ENCODE peak calls at places on chromosomes 11 and 22, in ten cellular contexts. Q, L, H, T, X, Y, J, S, F and W are unnamed samples.

GRCh38 chr11:64007629-64008282 is 21.5 kb downstream of the OTUB1 start:
- DNase-seq in Q (no peak), L (peak), H (no peak), T (no peak), X (no peak), Y (no peak), J (no peak), S (no peak), F (no peak), W (peak)

GRCh38 chr22:22099833-22100812 is 117.5 kb upstream of the TOP3B start:
- DNase-seq in Q (no peak), L (no peak), H (no peak), T (no peak), X (no peak), Y (peak), J (no peak), S (peak), F (no peak), W (no peak)

GRCh38 chr11:102497061-102497460 is 33.5 kb downstream of the MMP7 start:
- DNase-seq in Q (no peak), L (no peak), H (no peak), T (no peak), X (no peak), Y (no peak), J (no peak), S (no peak), F (no peak), W (no peak)

GRCh38 chr11:75055511-75055910 is 41.2 kb downstream of the OR2AT4 start:
- DNase-seq in Q (no peak), L (no peak), H (no peak), T (no peak), X (no peak), Y (no peak), J (no peak), S (no peak), F (no peak), W (no peak)

GRCh38 chr22:37329239-37330140 is 47.2 kb downstream of the CYTH4 start:
- DNase-seq in Q (peak), L (no peak), H (no peak), T (no peak), X (peak), Y (no peak), J (no peak), S (no peak), F (no peak), W (no peak)

GRCh38 chr22:39135092-39135896 is 17.2 kb downstream of the CBX7 start:
- DNase-seq in Q (no peak), L (peak), H (peak), T (peak), X (no peak), Y (peak), J (peak), S (peak), F (no peak), W (peak)

GRCh38 chr22:49712195-49712791 is 115.4 kb downstream of the BRD1 start:
- DNase-seq in Q (no peak), L (peak), H (no peak), T (no peak), X (no peak), Y (no peak), J (no peak), S (no peak), F (no peak), W (peak)

GRCh38 chr11:134730096-134730495 is 318.1 kb upstream of the B3GAT1 start:
- DNase-seq in Q (no peak), L (no peak), H (no peak), T (no peak), X (no peak), Y (no peak), J (no peak), S (no peak), F (no peak), W (no peak)

GRCh38 chr11:121448431-121448941 is 3.6 kb upstream of the SORL1 start:
- DNase-seq in Q (no peak), L (no peak), H (no peak), T (peak), X (no peak), Y (peak), J (no peak), S (peak), F (no peak), W (no peak)

GRCh38 chr22:27110985-27111451 is 453.6 kb downstream of the MIAT start:
- DNase-seq in Q (peak), L (no peak), H (no peak), T (no peak), X (no peak), Y (no peak), J (peak), S (no peak), F (no peak), W (no peak)

GRCh38 chr11:60343094-60343704 is 16.1 kb downstream of the MS4A6E start:
- DNase-seq in Q (no peak), L (no peak), H (no peak), T (peak), X (no peak), Y (peak), J (no peak), S (peak), F (no peak), W (peak)

GRCh38 chr22:46219650-46220049 is 30.4 kb downstream of the CDPF1 start:
- DNase-seq in Q (no peak), L (no peak), H (no peak), T (no peak), X (no peak), Y (no peak), J (no peak), S (peak), F (peak), W (peak)

GRCh38 chr11:28559497-28559896 is 451.3 kb downstream of the METTL15 start:
- DNase-seq in Q (no peak), L (no peak), H (no peak), T (no peak), X (no peak), Y (no peak), J (no peak), S (no peak), F (no peak), W (no peak)

GRCh38 chr22:26429458-26430238 is 588 bp downstream of the ASPHD2 start:
- DNase-seq in Q (no peak), L (no peak), H (no peak), T (no peak), X (no peak), Y (peak), J (no peak), S (peak), F (no peak), W (no peak)

GRCh38 chr11:60257956-60258722 is 15.2 kb upstream of the MS4A4E start:
- DNase-seq in Q (no peak), L (no peak), H (no peak), T (no peak), X (no peak), Y (no peak), J (no peak), S (no peak), F (no peak), W (no peak)

GRCh38 chr22:27542602-27543001 is 259.0 kb downstream of the MN1 start:
- DNase-seq in Q (peak), L (no peak), H (no peak), T (no peak), X (no peak), Y (no peak), J (no peak), S (no peak), F (no peak), W (no peak)

GRCh38 chr11:34208266-34209135 is 103.1 kb downstream of the NAT10 start:
- DNase-seq in Q (no peak), L (no peak), H (no peak), T (no peak), X (no peak), Y (no peak), J (no peak), S (peak), F (no peak), W (peak)

GRCh38 chr22:45205624-45205925 is 35.1 kb downstream of the KIAA0930 start:
- DNase-seq in Q (no peak), L (no peak), H (no peak), T (no peak), X (no peak), Y (no peak), J (no peak), S (no peak), F (no peak), W (no peak)

GRCh38 chr11:118005224-118006152 is 19.3 kb downstream of the IL10RA start:
- DNase-seq in Q (no peak), L (no peak), H (no peak), T (no peak), X (no peak), Y (no peak), J (no peak), S (no peak), F (no peak), W (peak)

GRCh38 chr11:47269829-47270305 is at the start of gene MADD:
- DNase-seq in Q (peak), L (peak), H (peak), T (peak), X (peak), Y (peak), J (peak), S (peak), F (peak), W (peak)

GRCh38 chr22:50563410-50564160 is 866 bp upstream of the SYCE3 start:
- DNase-seq in Q (no peak), L (no peak), H (no peak), T (no peak), X (no peak), Y (no peak), J (no peak), S (no peak), F (no peak), W (no peak)

GRCh38 chr11:64876835-64877341 is 1.5 kb downstream of the EHD1 start:
- DNase-seq in Q (no peak), L (no peak), H (no peak), T (no peak), X (peak), Y (no peak), J (peak), S (no peak), F (no peak), W (no peak)

GRCh38 chr11:45056529-45056928 is 89.9 kb upstream of the PRDM11 start:
- DNase-seq in Q (no peak), L (no peak), H (no peak), T (no peak), X (no peak), Y (no peak), J (no peak), S (no peak), F (no peak), W (no peak)

GRCh38 chr22:41021655-41022454 is 70.5 kb upstream of the EP300 start:
- DNase-seq in Q (peak), L (peak), H (peak), T (peak), X (peak), Y (peak), J (peak), S (peak), F (peak), W (peak)

GRCh38 chr11:119363874-119364590 is 17.5 kb downstream of the USP2 start:
- DNase-seq in Q (no peak), L (no peak), H (peak), T (peak), X (peak), Y (peak), J (no peak), S (peak), F (peak), W (peak)

GRCh38 chr11:12802418-12803085 is 128.3 kb downstream of the TEAD1 start:
- DNase-seq in Q (peak), L (no peak), H (no peak), T (no peak), X (peak), Y (no peak), J (peak), S (peak), F (no peak), W (no peak)

GRCh38 chr22:37162221-37163095 is 12.7 kb upstream of the IL2RB start:
- DNase-seq in Q (no peak), L (no peak), H (peak), T (peak), X (no peak), Y (no peak), J (no peak), S (peak), F (peak), W (no peak)

GRCh38 chr11:111308140-111308539 is 9.8 kb downstream of the POU2AF3 start:
- DNase-seq in Q (peak), L (no peak), H (no peak), T (no peak), X (no peak), Y (no peak), J (no peak), S (no peak), F (no peak), W (no peak)

GRCh38 chr11:76606102-76606793 is 64.3 kb downstream of the LRRC32 start:
- DNase-seq in Q (no peak), L (no peak), H (no peak), T (no peak), X (no peak), Y (peak), J (no peak), S (no peak), F (no peak), W (no peak)

GRCh38 chr11:36558511-36559413 is 9.0 kb upstream of the RAG1 start:
- DNase-seq in Q (no peak), L (no peak), H (peak), T (no peak), X (no peak), Y (no peak), J (no peak), S (no peak), F (no peak), W (no peak)

GRCh38 chr11:47551086-47551485 is 1.8 kb downstream of the CELF1 start:
- DNase-seq in Q (no peak), L (no peak), H (no peak), T (no peak), X (no peak), Y (peak), J (no peak), S (no peak), F (no peak), W (peak)

GRCh38 chr11:74220376-74220775 is 49.3 kb downstream of the PPME1 start:
- DNase-seq in Q (no peak), L (no peak), H (no peak), T (no peak), X (no peak), Y (no peak), J (no peak), S (no peak), F (no peak), W (peak)

GRCh38 chr11:95156133-95156731 is 66.6 kb downstream of the ENDOD1 start:
- DNase-seq in Q (no peak), L (no peak), H (no peak), T (no peak), X (no peak), Y (peak), J (peak), S (no peak), F (no peak), W (peak)

GRCh38 chr11:103806130-103806900 is 230.1 kb upstream of the DDI1 start:
- DNase-seq in Q (no peak), L (no peak), H (no peak), T (no peak), X (no peak), Y (no peak), J (no peak), S (no peak), F (no peak), W (no peak)

GRCh38 chr22:31526275-31526674 is 29.9 kb downstream of the SFI1 start:
- DNase-seq in Q (no peak), L (no peak), H (no peak), T (no peak), X (no peak), Y (no peak), J (no peak), S (peak), F (peak), W (no peak)

GRCh38 chr11:117444256-117445096 is 116.8 kb downstream of the CEP164 start:
- DNase-seq in Q (peak), L (no peak), H (no peak), T (no peak), X (no peak), Y (no peak), J (no peak), S (no peak), F (no peak), W (no peak)

GRCh38 chr11:133811850-133812685 is 33.2 kb downstream of the SPATA19 start:
- DNase-seq in Q (no peak), L (no peak), H (no peak), T (no peak), X (no peak), Y (no peak), J (peak), S (no peak), F (no peak), W (no peak)

GRCh38 chr11:73201249-73201648 is 16.8 kb upstream of the P2RY2 start:
- DNase-seq in Q (no peak), L (no peak), H (no peak), T (no peak), X (no peak), Y (no peak), J (peak), S (no peak), F (no peak), W (no peak)

GRCh38 chr11:120381401-120381800 is 45.2 kb downstream of the ARHGEF12 start:
- DNase-seq in Q (no peak), L (no peak), H (no peak), T (no peak), X (no peak), Y (no peak), J (no peak), S (no peak), F (no peak), W (no peak)